ENCODE peak calls at places on chromosomes 16 and 17, in four cellular contexts. One of them, this sample, is unnamed.

GRCh38 chr16:27547134-27547533 is 2.6 kb downstream of the GTF3C1 start:
- DNase-seq in memory B cell: no peak
- DNase-seq in posterior cingulate gyrus: no peak
- DNase-seq in stimulated activated CD4-positive, alpha-beta T cell treated with anti-CD3 and anti-CD28 coated beads, Interleukin-1b, Interleukin-23, amount 100 ng/mL, for 1 hour: no peak
- DNase-seq in this sample: no peak

GRCh38 chr17:27572665-27573064 is 58.3 kb upstream of the LGALS9 start:
- DNase-seq in memory B cell: no peak
- DNase-seq in posterior cingulate gyrus: no peak
- DNase-seq in stimulated activated CD4-positive, alpha-beta T cell treated with anti-CD3 and anti-CD28 coated beads, Interleukin-1b, Interleukin-23, amount 100 ng/mL, for 1 hour: no peak
- DNase-seq in this sample: no peak

GRCh38 chr17:52517176-52517575 is 358.7 kb upstream of the CA10 start:
- DNase-seq in posterior cingulate gyrus: no peak
- DNase-seq in memory B cell: no peak
- DNase-seq in stimulated activated CD4-positive, alpha-beta T cell treated with anti-CD3 and anti-CD28 coated beads, Interleukin-1b, Interleukin-23, amount 100 ng/mL, for 1 hour: no peak
- DNase-seq in this sample: no peak

GRCh38 chr16:14378131-14378551 is 251.9 kb downstream of the PARN start:
- DNase-seq in posterior cingulate gyrus: no peak
- DNase-seq in memory B cell: no peak
- DNase-seq in stimulated activated CD4-positive, alpha-beta T cell treated with anti-CD3 and anti-CD28 coated beads, Interleukin-1b, Interleukin-23, amount 100 ng/mL, for 1 hour: no peak
- DNase-seq in this sample: no peak

GRCh38 chr16:88645455-88645854 is 5.4 kb downstream of the CYBA start:
- DNase-seq in posterior cingulate gyrus: no peak
- DNase-seq in stimulated activated CD4-positive, alpha-beta T cell treated with anti-CD3 and anti-CD28 coated beads, Interleukin-1b, Interleukin-23, amount 100 ng/mL, for 1 hour: no peak
- DNase-seq in memory B cell: no peak
- DNase-seq in this sample: no peak

GRCh38 chr17:82372591-82373452 is 1.3 kb downstream of the UTS2R start:
- DNase-seq in posterior cingulate gyrus: no peak
- DNase-seq in memory B cell: no peak
- DNase-seq in stimulated activated CD4-positive, alpha-beta T cell treated with anti-CD3 and anti-CD28 coated beads, Interleukin-1b, Interleukin-23, amount 100 ng/mL, for 1 hour: no peak
- DNase-seq in this sample: no peak

GRCh38 chr17:55348749-55349354 is 72.8 kb downstream of the MMD start:
- DNase-seq in posterior cingulate gyrus: peak
- DNase-seq in memory B cell: peak
- DNase-seq in stimulated activated CD4-positive, alpha-beta T cell treated with anti-CD3 and anti-CD28 coated beads, Interleukin-1b, Interleukin-23, amount 100 ng/mL, for 1 hour: no peak
- DNase-seq in this sample: peak

GRCh38 chr16:1413684-1414531 is 596 bp downstream of the UNKL start:
- DNase-seq in memory B cell: peak
- DNase-seq in stimulated activated CD4-positive, alpha-beta T cell treated with anti-CD3 and anti-CD28 coated beads, Interleukin-1b, Interleukin-23, amount 100 ng/mL, for 1 hour: peak
- DNase-seq in posterior cingulate gyrus: peak
- DNase-seq in this sample: peak

GRCh38 chr16:53043462-53043861 is 9.2 kb downstream of the CHD9NB start:
- DNase-seq in stimulated activated CD4-positive, alpha-beta T cell treated with anti-CD3 and anti-CD28 coated beads, Interleukin-1b, Interleukin-23, amount 100 ng/mL, for 1 hour: no peak
- DNase-seq in memory B cell: no peak
- DNase-seq in posterior cingulate gyrus: no peak
- DNase-seq in this sample: no peak

GRCh38 chr17:41695954-41696720 is 7.5 kb downstream of the EIF1 start:
- DNase-seq in posterior cingulate gyrus: peak
- DNase-seq in stimulated activated CD4-positive, alpha-beta T cell treated with anti-CD3 and anti-CD28 coated beads, Interleukin-1b, Interleukin-23, amount 100 ng/mL, for 1 hour: peak
- DNase-seq in memory B cell: peak
- DNase-seq in this sample: peak

GRCh38 chr17:4433515-4434031 is at the start of gene SPNS3:
- DNase-seq in memory B cell: peak
- DNase-seq in posterior cingulate gyrus: no peak
- DNase-seq in stimulated activated CD4-positive, alpha-beta T cell treated with anti-CD3 and anti-CD28 coated beads, Interleukin-1b, Interleukin-23, amount 100 ng/mL, for 1 hour: no peak
- DNase-seq in this sample: no peak

GRCh38 chr17:73430165-73430680 is 118.4 kb upstream of the CDC42EP4 start:
- DNase-seq in posterior cingulate gyrus: no peak
- DNase-seq in stimulated activated CD4-positive, alpha-beta T cell treated with anti-CD3 and anti-CD28 coated beads, Interleukin-1b, Interleukin-23, amount 100 ng/mL, for 1 hour: no peak
- DNase-seq in memory B cell: no peak
- DNase-seq in this sample: no peak

GRCh38 chr17:4101127-4101798 is 41.6 kb downstream of the ZZEF1 start:
- DNase-seq in memory B cell: peak
- DNase-seq in stimulated activated CD4-positive, alpha-beta T cell treated with anti-CD3 and anti-CD28 coated beads, Interleukin-1b, Interleukin-23, amount 100 ng/mL, for 1 hour: no peak
- DNase-seq in posterior cingulate gyrus: no peak
- DNase-seq in this sample: no peak